ENCODE peak calls at places on chromosomes 4 and X, in nine cellular contexts. One of them, this sample, is unnamed.

GRCh38 chrX:125004799-125005198 is 314.9 kb upstream of the TEX13C start:
- DNase-seq in AG09319: no peak
- DNase-seq in AG10803: no peak
- DNase-seq in endothelial cell: no peak
- DNase-seq in cardiac muscle cell: no peak
- DNase-seq in upper lobe of right lung: no peak
- DNase-seq in fibroblast of pulmonary artery: no peak
- DNase-seq in neural progenitor cell: no peak
- DNase-seq in WERI-Rb-1: no peak
- DNase-seq in this sample: no peak

GRCh38 chr4:83855044-83855443 is 319.1 kb downstream of the GPAT3 start:
- DNase-seq in neural progenitor cell: no peak
- DNase-seq in fibroblast of pulmonary artery: peak
- DNase-seq in cardiac muscle cell: no peak
- DNase-seq in upper lobe of right lung: no peak
- DNase-seq in WERI-Rb-1: no peak
- DNase-seq in AG10803: peak
- DNase-seq in AG09319: peak
- DNase-seq in endothelial cell: no peak
- DNase-seq in this sample: no peak

GRCh38 chrX:109362101-109362500 is 119.8 kb downstream of the GUCY2F start:
- DNase-seq in upper lobe of right lung: no peak
- DNase-seq in AG10803: no peak
- DNase-seq in neural progenitor cell: no peak
- DNase-seq in endothelial cell: no peak
- DNase-seq in AG09319: no peak
- DNase-seq in cardiac muscle cell: no peak
- DNase-seq in fibroblast of pulmonary artery: no peak
- DNase-seq in WERI-Rb-1: no peak
- DNase-seq in this sample: no peak

GRCh38 chrX:130772313-130773140 is 130.5 kb downstream of the ENOX2 start:
- DNase-seq in WERI-Rb-1: no peak
- DNase-seq in upper lobe of right lung: no peak
- DNase-seq in AG10803: peak
- DNase-seq in neural progenitor cell: no peak
- DNase-seq in fibroblast of pulmonary artery: peak
- DNase-seq in endothelial cell: no peak
- DNase-seq in AG09319: peak
- DNase-seq in cardiac muscle cell: peak
- DNase-seq in this sample: no peak

GRCh38 chr4:114019276-114019971 is 40.0 kb upstream of the ARSJ start:
- DNase-seq in AG10803: peak
- DNase-seq in fibroblast of pulmonary artery: peak
- DNase-seq in cardiac muscle cell: no peak
- DNase-seq in upper lobe of right lung: no peak
- DNase-seq in AG09319: no peak
- DNase-seq in neural progenitor cell: no peak
- DNase-seq in WERI-Rb-1: no peak
- DNase-seq in endothelial cell: no peak
- DNase-seq in this sample: no peak

GRCh38 chr4:86338989-86339388 is 20.9 kb downstream of the MAPK10 start:
- DNase-seq in upper lobe of right lung: no peak
- DNase-seq in neural progenitor cell: no peak
- DNase-seq in fibroblast of pulmonary artery: peak
- DNase-seq in endothelial cell: no peak
- DNase-seq in AG09319: peak
- DNase-seq in WERI-Rb-1: no peak
- DNase-seq in AG10803: peak
- DNase-seq in cardiac muscle cell: no peak
- DNase-seq in this sample: no peak

GRCh38 chr4:105122334-105122733 is 24.3 kb upstream of the TET2 start:
- DNase-seq in neural progenitor cell: peak
- DNase-seq in AG10803: peak
- DNase-seq in cardiac muscle cell: peak
- DNase-seq in upper lobe of right lung: no peak
- DNase-seq in WERI-Rb-1: no peak
- DNase-seq in AG09319: no peak
- DNase-seq in fibroblast of pulmonary artery: peak
- DNase-seq in endothelial cell: no peak
- DNase-seq in this sample: no peak

GRCh38 chr4:41069838-41070237 is 144.5 kb downstream of the APBB2 start:
- DNase-seq in endothelial cell: no peak
- DNase-seq in upper lobe of right lung: no peak
- DNase-seq in AG09319: no peak
- DNase-seq in cardiac muscle cell: no peak
- DNase-seq in WERI-Rb-1: no peak
- DNase-seq in AG10803: no peak
- DNase-seq in neural progenitor cell: peak
- DNase-seq in fibroblast of pulmonary artery: no peak
- DNase-seq in this sample: no peak

GRCh38 chr4:129342820-129343219 is 246.9 kb downstream of the C4orf33 start:
- DNase-seq in neural progenitor cell: no peak
- DNase-seq in upper lobe of right lung: no peak
- DNase-seq in AG09319: peak
- DNase-seq in AG10803: peak
- DNase-seq in fibroblast of pulmonary artery: peak
- DNase-seq in endothelial cell: no peak
- DNase-seq in cardiac muscle cell: no peak
- DNase-seq in WERI-Rb-1: no peak
- DNase-seq in this sample: no peak

DNA sequence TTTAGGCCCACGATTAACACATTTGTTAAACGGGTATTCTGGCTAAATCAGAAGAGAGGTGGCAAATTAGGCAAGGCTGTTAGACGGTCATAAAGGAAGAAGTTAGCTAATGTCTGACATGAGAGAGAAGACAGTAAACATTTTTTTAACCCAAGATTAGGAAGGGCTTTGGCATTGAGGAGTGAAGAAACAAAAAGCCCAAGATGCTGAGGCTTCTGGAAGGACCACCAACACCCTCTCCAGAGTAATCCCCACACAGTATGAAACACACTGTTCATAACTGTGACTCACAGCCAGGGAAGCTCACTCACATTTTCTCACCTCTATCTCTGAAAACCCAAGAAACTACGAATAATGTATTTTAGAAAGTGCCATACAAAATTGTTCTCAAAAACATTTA is 127.6 kb downstream of the AMELX start:
- DNase-seq in AG10803: no peak
- DNase-seq in WERI-Rb-1: no peak
- DNase-seq in upper lobe of right lung: no peak
- DNase-seq in AG09319: no peak
- DNase-seq in neural progenitor cell: no peak
- DNase-seq in fibroblast of pulmonary artery: no peak
- DNase-seq in endothelial cell: no peak
- DNase-seq in cardiac muscle cell: no peak
- DNase-seq in this sample: no peak
- TF ChIP-seq CTCF in AG10803: no peak
- TF ChIP-seq CTCF in WERI-Rb-1: no peak
- TF ChIP-seq CTCF in upper lobe of right lung: no peak
- TF ChIP-seq CTCF in AG09319: no peak
- TF ChIP-seq CTCF in neural progenitor cell: no peak
- TF ChIP-seq CTCF in fibroblast of pulmonary artery: no peak
- TF ChIP-seq CTCF in endothelial cell: no peak
- TF ChIP-seq CTCF in cardiac muscle cell: no peak
- TF ChIP-seq CTCF in this sample: no peak

DNA sequence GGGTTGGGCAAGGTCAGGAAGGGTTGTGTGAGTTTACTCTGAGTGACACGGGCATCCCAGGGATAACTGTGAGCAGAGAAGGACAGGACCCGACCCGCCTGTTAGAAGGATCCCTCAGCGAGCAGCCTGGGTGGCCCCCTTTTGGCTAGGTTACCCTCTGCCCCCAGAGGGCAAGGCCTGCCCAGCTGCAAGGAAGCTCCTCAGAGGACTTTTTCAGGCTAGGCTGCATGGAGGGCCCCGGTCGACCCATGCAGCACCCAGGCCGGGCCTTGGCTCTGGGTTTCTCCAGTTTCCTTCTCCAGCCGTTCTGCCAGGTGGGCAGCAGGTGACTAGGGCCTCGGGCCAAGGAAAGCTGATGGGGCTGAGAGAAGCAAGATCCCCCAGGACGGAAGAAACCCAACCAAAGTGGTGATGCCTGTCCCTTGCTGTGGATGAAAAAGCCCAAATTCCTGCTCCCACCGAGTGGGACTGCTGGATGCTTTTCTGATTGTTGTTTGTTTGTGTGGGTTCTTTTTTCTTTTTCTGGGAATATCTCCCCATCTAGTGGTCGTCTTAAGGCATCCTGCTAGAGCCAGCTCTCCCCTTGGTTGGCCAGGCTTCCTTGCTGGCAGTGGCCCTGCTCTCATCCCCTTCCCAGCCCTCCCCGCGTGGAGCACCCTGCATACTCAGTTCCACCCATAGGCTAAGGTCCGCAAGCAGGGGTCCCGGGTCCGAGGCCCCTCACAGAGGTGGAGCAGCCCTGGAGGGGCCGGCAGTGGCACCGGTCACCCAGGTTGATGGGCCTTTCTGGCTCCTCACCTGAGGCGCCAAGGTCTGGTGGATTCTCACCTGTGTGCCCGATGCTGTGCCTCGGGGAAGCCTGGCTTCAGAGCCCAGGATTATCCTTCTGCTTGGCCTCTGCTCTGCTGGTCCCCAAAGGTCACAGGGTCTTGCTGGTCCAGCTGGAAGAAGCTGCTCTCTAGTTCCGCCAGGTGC is 1.8 kb downstream of the ZFP92 start:
- DNase-seq in fibroblast of pulmonary artery: no peak
- DNase-seq in endothelial cell: no peak
- DNase-seq in cardiac muscle cell: no peak
- DNase-seq in neural progenitor cell: peak
- DNase-seq in AG09319: no peak
- DNase-seq in WERI-Rb-1: no peak
- DNase-seq in upper lobe of right lung: no peak
- DNase-seq in AG10803: no peak
- DNase-seq in this sample: no peak
- TF ChIP-seq CTCF in fibroblast of pulmonary artery: no peak
- TF ChIP-seq CTCF in endothelial cell: no peak
- TF ChIP-seq CTCF in cardiac muscle cell: no peak
- TF ChIP-seq CTCF in neural progenitor cell: peak
- TF ChIP-seq CTCF in AG09319: no peak
- TF ChIP-seq CTCF in WERI-Rb-1: peak
- TF ChIP-seq CTCF in upper lobe of right lung: no peak
- TF ChIP-seq CTCF in AG10803: no peak
- TF ChIP-seq CTCF in this sample: no peak

GRCh38 chr4:168919706-168920324 is 90.2 kb downstream of the CBR4 start:
- DNase-seq in fibroblast of pulmonary artery: no peak
- DNase-seq in WERI-Rb-1: no peak
- DNase-seq in endothelial cell: no peak
- DNase-seq in upper lobe of right lung: no peak
- DNase-seq in cardiac muscle cell: peak
- DNase-seq in AG10803: no peak
- DNase-seq in AG09319: no peak
- DNase-seq in neural progenitor cell: no peak
- DNase-seq in this sample: no peak

GRCh38 chr4:168914095-168914494 is 96.0 kb downstream of the CBR4 start:
- DNase-seq in fibroblast of pulmonary artery: no peak
- DNase-seq in upper lobe of right lung: no peak
- DNase-seq in neural progenitor cell: no peak
- DNase-seq in WERI-Rb-1: no peak
- DNase-seq in endothelial cell: no peak
- DNase-seq in AG09319: no peak
- DNase-seq in cardiac muscle cell: no peak
- DNase-seq in AG10803: no peak
- DNase-seq in this sample: no peak

GRCh38 chr4:168920438-168921081 is 89.5 kb downstream of the CBR4 start:
- DNase-seq in cardiac muscle cell: no peak
- DNase-seq in fibroblast of pulmonary artery: no peak
- DNase-seq in WERI-Rb-1: no peak
- DNase-seq in upper lobe of right lung: no peak
- DNase-seq in neural progenitor cell: no peak
- DNase-seq in AG09319: no peak
- DNase-seq in endothelial cell: no peak
- DNase-seq in AG10803: no peak
- DNase-seq in this sample: no peak

DNA sequence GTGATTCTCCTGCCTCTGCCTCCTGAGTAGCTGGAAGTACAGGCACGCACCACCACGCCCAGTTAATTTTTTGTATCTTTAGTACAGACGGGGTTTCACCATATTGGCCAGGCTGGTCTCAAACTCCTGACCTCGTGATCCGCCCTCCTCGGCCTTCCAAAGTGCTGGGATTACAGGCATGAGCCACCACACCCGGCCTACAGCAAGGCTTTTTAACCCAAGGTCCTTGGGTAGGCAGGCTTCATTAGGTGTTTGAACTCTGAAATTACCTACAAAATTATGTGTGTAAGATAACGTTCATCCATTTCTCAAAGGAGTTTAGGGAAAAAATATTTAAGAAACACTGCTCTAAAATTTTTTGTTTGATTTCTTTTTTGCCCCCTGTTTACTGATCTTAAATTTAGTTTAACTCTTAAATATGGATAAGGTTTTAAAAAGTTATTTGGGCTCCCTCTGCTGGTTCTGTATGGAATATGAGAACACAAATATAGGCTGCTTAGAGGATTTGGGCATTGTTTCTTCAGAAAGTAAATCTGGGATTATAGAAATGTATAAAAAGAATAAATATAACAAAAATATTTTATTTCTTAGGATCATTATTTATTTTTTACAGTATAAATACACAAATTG is 92.8 kb downstream of the CBR4 start:
- DNase-seq in fibroblast of pulmonary artery: peak
- DNase-seq in WERI-Rb-1: no peak
- DNase-seq in neural progenitor cell: peak
- DNase-seq in AG10803: peak
- DNase-seq in upper lobe of right lung: no peak
- DNase-seq in cardiac muscle cell: peak
- DNase-seq in AG09319: no peak
- DNase-seq in endothelial cell: no peak
- DNase-seq in this sample: no peak
- TF ChIP-seq CTCF in fibroblast of pulmonary artery: peak
- TF ChIP-seq CTCF in WERI-Rb-1: peak
- TF ChIP-seq CTCF in neural progenitor cell: peak
- TF ChIP-seq CTCF in AG10803: peak
- TF ChIP-seq CTCF in upper lobe of right lung: peak
- TF ChIP-seq CTCF in cardiac muscle cell: peak
- TF ChIP-seq CTCF in AG09319: peak
- TF ChIP-seq CTCF in endothelial cell: peak
- TF ChIP-seq CTCF in this sample: peak

GRCh38 chrX:45630078-45630477 is 429.4 kb upstream of the DIPK2B start:
- DNase-seq in upper lobe of right lung: no peak
- DNase-seq in fibroblast of pulmonary artery: no peak
- DNase-seq in neural progenitor cell: no peak
- DNase-seq in endothelial cell: no peak
- DNase-seq in cardiac muscle cell: no peak
- DNase-seq in AG10803: no peak
- DNase-seq in AG09319: no peak
- DNase-seq in WERI-Rb-1: no peak
- DNase-seq in this sample: no peak

GRCh38 chrX:45633419-45633818 is 432.7 kb upstream of the DIPK2B start:
- DNase-seq in endothelial cell: no peak
- DNase-seq in AG10803: no peak
- DNase-seq in fibroblast of pulmonary artery: no peak
- DNase-seq in cardiac muscle cell: no peak
- DNase-seq in upper lobe of right lung: no peak
- DNase-seq in WERI-Rb-1: no peak
- DNase-seq in AG09319: no peak
- DNase-seq in neural progenitor cell: no peak
- DNase-seq in this sample: no peak

GRCh38 chrX:45628041-45628440 is 427.4 kb upstream of the DIPK2B start:
- DNase-seq in WERI-Rb-1: no peak
- DNase-seq in AG10803: peak
- DNase-seq in fibroblast of pulmonary artery: peak
- DNase-seq in AG09319: no peak
- DNase-seq in upper lobe of right lung: no peak
- DNase-seq in cardiac muscle cell: no peak
- DNase-seq in endothelial cell: no peak
- DNase-seq in neural progenitor cell: no peak
- DNase-seq in this sample: no peak

GRCh38 chrX:45632506-45632905 is 431.8 kb upstream of the DIPK2B start:
- DNase-seq in WERI-Rb-1: no peak
- DNase-seq in upper lobe of right lung: no peak
- DNase-seq in neural progenitor cell: no peak
- DNase-seq in cardiac muscle cell: no peak
- DNase-seq in AG09319: no peak
- DNase-seq in fibroblast of pulmonary artery: no peak
- DNase-seq in AG10803: no peak
- DNase-seq in endothelial cell: peak
- DNase-seq in this sample: no peak
- TF ChIP-seq CTCF in WERI-Rb-1: peak
- TF ChIP-seq CTCF in upper lobe of right lung: no peak
- TF ChIP-seq CTCF in neural progenitor cell: no peak
- TF ChIP-seq CTCF in cardiac muscle cell: no peak
- TF ChIP-seq CTCF in AG09319: no peak
- TF ChIP-seq CTCF in fibroblast of pulmonary artery: no peak
- TF ChIP-seq CTCF in AG10803: no peak
- TF ChIP-seq CTCF in endothelial cell: no peak
- TF ChIP-seq CTCF in this sample: no peak